ENCODE peak calls at places on chromosomes 12 and 14, in eight cellular contexts. F, Z, H, N, K, G, J and L are unnamed samples.

GRCh38 chr14:68444449-68445168 is 348.3 kb downstream of the ZFP36L1 start:
- DNase-seq in F (peak), J (peak), G (no peak), N (no peak), Z (no peak), H (peak), K (no peak), L (no peak)

GRCh38 chr12:75444444-75445136 is 36.0 kb upstream of the GLIPR1 start:
- DNase-seq in J (peak), G (peak), K (no peak), N (no peak), Z (no peak), F (peak), H (peak), L (no peak)

GRCh38 chr12:62813031-62813829 is 121.7 kb downstream of the PPM1H start:
- DNase-seq in K (peak), F (peak), J (peak), N (peak), G (peak), H (peak), Z (peak), L (peak)

GRCh38 chr14:89813485-89814080 is 140.9 kb downstream of the EFCAB11 start:
- DNase-seq in F (peak), H (peak), G (peak), K (no peak), Z (no peak), J (peak), N (no peak), L (no peak)

GRCh38 chr12:87216436-87216835 is 812.8 kb downstream of the C12orf50 start:
- DNase-seq in J (no peak), G (no peak), Z (no peak), N (no peak), K (no peak), F (peak), H (peak), L (no peak)

GRCh38 chr12:82574191-82574590 is 112.5 kb upstream of the TMTC2 start:
- DNase-seq in H (no peak), G (no peak), J (no peak), F (no peak), Z (no peak), K (no peak), N (no peak), L (no peak)

GRCh38 chr12:96108321-96108720 is 72.9 kb upstream of the LTA4H start:
- DNase-seq in G (no peak), F (no peak), Z (peak), H (no peak), K (peak), J (no peak), N (peak), L (no peak)

GRCh38 chr12:100234166-100234565 is 32.7 kb downstream of the DEPDC4 start:
- DNase-seq in N (no peak), F (peak), G (peak), J (peak), K (no peak), H (peak), Z (no peak), L (no peak)

GRCh38 chr14:90547968-90548367 is 151.1 kb downstream of the CALM1 start:
- DNase-seq in H (no peak), Z (no peak), J (no peak), G (no peak), N (no peak), F (no peak), K (no peak), L (no peak)

GRCh38 chr14:89720076-89720687 is 234.3 kb downstream of the EFCAB11 start:
- DNase-seq in Z (no peak), K (peak), F (no peak), H (no peak), N (no peak), J (no peak), G (no peak), L (no peak)

DNA sequence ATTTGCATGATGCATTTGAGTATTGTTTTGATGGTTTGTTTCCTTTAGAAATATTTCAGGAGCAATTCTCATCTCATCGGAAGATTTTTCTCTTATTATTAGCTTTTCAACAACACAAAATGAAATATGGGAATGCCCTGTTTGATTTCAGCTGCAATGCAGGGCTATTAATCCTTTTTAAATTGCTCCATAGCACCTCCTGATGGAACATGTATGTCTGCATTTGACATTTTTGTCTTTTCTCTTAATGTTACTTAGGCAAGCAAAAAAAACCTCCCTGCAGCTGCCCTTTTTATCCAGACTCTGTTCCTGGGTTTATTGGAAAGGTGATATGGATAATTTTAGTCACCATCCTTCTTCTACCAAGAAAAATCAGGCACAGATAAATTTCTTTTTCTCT is 895.8 kb downstream of the RPS29 start:
- DNase-seq in J (no peak), Z (no peak), F (no peak), G (no peak), K (no peak), N (no peak), H (peak), L (no peak)
- TF ChIP-seq CTCF in J (no peak), Z (no peak), F (no peak), G (no peak), K (no peak), N (no peak), H (no peak), L (no peak)

DNA sequence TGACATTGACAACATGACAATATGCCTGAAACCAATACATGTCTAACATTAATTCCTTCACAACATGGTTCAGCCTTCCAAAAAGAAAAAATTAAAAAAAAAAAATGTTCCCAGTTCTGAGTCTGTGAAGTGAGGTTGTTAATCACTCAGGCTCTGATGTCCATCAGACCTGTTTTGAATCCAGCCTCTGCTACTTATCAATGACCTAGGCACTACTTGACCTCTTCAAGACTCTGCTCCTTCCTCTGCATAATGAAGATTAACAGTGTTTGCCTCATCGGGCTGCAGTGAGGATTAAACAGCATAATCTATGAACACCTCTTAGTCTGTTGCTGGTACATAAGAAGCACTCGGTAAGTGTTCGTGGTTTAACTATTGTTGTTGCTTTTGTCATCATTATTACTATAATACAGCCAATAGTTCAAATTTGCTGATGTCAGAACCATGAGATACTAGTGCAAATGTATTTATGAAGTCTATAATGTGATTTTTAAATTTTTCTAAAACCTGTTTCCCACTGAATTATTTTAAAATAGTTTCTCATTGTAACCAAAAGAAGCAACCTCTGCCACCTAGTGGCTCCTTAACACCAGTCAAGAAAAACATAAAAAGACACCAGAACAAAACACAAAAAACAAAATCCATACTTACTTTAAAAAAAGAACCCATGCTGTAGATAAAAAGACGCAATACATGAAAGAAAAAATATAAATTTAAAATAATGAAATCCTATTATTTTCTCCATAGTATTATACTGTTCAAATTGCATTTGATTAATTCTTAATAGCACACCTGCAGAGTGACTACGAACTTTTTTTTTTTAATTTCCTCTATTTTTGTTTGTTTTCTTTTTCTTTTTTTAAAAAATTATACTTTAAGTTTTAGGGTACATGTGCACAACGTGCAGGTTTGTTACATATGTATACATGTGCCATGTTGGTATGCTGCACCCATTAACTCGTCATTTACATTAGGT is 20.3 kb upstream of the TMX1 start:
- DNase-seq in N (no peak), F (peak), K (peak), Z (no peak), J (no peak), H (peak), G (peak), L (no peak)
- TF ChIP-seq CTCF in N (peak), F (peak), K (peak), Z (peak), J (peak), H (peak), G (peak), L (no peak)

DNA sequence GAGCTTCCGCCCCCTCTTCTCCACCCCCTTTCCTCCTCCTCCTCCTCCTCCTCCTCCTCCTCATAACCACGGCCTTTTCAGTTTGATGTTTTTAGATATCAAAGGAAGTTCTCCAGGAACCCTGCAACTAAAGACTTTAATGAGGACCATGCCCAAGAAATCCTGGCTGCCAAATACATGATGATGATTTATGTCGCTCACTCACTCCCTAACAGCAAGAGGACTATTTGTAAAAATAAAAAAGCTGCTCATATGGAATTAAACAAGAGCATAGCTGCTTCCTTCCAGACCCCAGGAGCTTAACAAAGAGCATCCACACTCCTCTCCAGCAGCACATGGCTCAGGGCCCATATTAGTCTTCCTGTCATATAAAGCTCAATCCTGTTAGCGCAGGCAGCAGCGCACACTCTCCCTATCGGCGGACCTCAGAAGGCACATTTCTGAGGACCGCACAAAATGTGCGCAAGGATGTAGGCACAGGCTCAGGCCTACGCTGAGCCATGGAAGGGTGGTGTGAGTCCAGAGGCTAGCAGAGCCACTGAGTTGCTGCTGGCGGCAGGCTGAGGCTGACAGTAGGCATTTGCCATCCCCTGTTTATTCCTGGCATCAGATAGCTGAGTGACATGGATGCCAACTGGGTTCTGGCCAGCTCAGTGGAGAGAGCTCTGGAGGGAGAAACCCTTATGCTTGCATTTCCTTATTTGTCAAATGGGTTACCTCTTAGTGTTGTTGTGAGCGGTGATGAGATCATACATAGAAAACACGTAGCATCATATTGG is 232.8 kb downstream of the MSRB3 start:
- DNase-seq in K (no peak), F (no peak), Z (no peak), G (no peak), N (no peak), J (no peak), H (no peak), L (no peak)
- TF ChIP-seq CTCF in K (no peak), F (no peak), Z (no peak), G (no peak), N (no peak), J (no peak), H (no peak), L (no peak)

DNA sequence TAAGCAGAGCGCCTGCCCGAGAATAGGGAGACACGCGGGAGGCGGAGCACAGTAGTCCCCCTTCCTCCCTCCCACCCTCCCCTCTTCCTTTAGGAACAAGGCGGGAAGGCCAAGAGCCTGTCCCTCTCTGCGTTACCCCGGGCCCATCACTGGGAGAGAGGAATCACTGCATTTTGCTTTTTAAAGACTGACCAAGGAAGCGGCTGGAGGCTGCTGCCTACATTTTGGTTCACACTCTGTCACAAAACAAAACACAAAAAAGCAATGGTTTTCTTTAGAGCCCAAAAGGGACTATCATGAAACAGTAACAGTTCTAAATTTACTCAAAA is 19.8 kb downstream of the STX2 start:
- DNase-seq in N (no peak), K (no peak), G (no peak), Z (no peak), H (no peak), F (no peak), J (no peak), L (no peak)
- TF ChIP-seq CTCF in N (peak), K (peak), G (no peak), Z (no peak), H (no peak), F (no peak), J (no peak), L (no peak)